ENCODE peak calls at places on chromosomes 12 and 14, in four cellular contexts. K is body of pancreas, R is heart left ventricle, E is HCT116. Y is an unnamed sample.

GRCh38 chr12:30806989-30807694 is 52.4 kb upstream of the CAPRIN2 start:
- ATAC-seq in R (peak), E (peak), K (peak), Y (peak)

GRCh38 chr12:57401165-57401564 is 29.7 kb downstream of the R3HDM2 start:
- ATAC-seq in K (no peak), E (no peak), R (peak), Y (no peak)

GRCh38 chr12:89731064-89731463 is 22.4 kb upstream of the ATP2B1 start:
- ATAC-seq in E (no peak), K (no peak), R (no peak), Y (no peak)

GRCh38 chr12:29043069-29043468 is 106.0 kb upstream of the FAR2 start:
- ATAC-seq in E (no peak), K (no peak), R (no peak), Y (no peak)

GRCh38 chr14:21525571-21525970 is 575 bp downstream of the SALL2 start:
- ATAC-seq in R (no peak), E (no peak), K (peak), Y (peak)

GRCh38 chr12:32273063-32273521 is 126.3 kb upstream of the FGD4 start:
- ATAC-seq in R (no peak), K (no peak), E (no peak), Y (no peak)

GRCh38 chr12:124812356-124812755 is 51.3 kb downstream of the SCARB1 start:
- ATAC-seq in K (no peak), R (no peak), E (no peak), Y (no peak)

GRCh38 chr12:116204169-116204568 is 73.3 kb downstream of the MED13L start:
- ATAC-seq in K (no peak), E (no peak), R (no peak), Y (no peak)

GRCh38 chr12:31714406-31715271 is 14.2 kb downstream of the AMN1 start:
- ATAC-seq in K (no peak), R (no peak), E (no peak), Y (no peak)

GRCh38 chr14:30210630-30211029 is 283.0 kb upstream of the PRKD1 start:
- ATAC-seq in E (no peak), K (no peak), R (no peak), Y (no peak)

DNA sequence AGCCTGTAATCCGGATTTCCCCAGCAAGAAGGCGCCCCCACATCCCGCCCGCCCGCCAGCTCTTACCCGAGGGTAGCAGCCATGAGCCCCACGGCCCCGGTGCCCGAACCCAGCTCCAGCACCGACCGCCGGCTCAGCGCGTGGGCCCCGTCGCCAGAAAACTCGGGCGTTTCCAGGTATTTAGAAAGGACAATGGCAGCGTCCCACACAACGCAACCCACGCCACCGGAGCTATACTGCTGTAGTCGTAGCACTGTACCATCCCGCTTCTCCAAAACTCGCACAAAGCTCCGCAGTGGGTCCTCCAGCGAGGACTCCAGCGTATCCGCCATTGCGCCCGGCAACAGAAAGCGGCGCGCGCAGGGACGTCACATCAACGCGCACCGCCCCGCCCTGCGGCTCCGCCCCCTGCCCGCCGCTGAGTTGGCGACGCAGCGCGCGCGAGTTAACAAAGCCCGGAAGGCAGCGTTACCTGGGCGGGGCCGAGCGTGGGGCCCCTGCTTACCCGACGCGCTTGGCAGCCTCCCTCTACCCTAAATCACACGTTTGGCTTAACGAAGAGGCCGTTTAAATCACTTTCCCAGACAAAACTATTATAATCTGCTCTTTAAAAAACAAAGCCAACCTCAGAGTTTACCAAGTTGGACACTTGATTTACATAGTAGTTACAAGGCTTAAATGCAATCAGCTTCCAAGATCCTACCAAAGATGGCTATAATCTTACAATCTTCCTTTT is at the start of gene VCPKMT:
- ATAC-seq in E (peak), K (peak), R (peak), Y (peak)
- TF ChIP-seq POLR2A in E (peak), K (peak), R (peak), Y (peak)

GRCh38 chr12:6824085-6824800 is 2.6 kb downstream of the GPR162 start:
- ATAC-seq in K (no peak), R (no peak), E (no peak), Y (no peak)

GRCh38 chr12:6824962-6825381 is 3.2 kb upstream of the P3H3 start:
- ATAC-seq in K (no peak), E (no peak), R (no peak), Y (no peak)

GRCh38 chr12:6822461-6823135 is 977 bp downstream of the GPR162 start:
- ATAC-seq in R (no peak), K (no peak), E (no peak), Y (no peak)

GRCh38 chr12:6821674-6822433 is at the start of gene GPR162:
- ATAC-seq in E (peak), K (peak), R (peak), Y (peak)

DNA sequence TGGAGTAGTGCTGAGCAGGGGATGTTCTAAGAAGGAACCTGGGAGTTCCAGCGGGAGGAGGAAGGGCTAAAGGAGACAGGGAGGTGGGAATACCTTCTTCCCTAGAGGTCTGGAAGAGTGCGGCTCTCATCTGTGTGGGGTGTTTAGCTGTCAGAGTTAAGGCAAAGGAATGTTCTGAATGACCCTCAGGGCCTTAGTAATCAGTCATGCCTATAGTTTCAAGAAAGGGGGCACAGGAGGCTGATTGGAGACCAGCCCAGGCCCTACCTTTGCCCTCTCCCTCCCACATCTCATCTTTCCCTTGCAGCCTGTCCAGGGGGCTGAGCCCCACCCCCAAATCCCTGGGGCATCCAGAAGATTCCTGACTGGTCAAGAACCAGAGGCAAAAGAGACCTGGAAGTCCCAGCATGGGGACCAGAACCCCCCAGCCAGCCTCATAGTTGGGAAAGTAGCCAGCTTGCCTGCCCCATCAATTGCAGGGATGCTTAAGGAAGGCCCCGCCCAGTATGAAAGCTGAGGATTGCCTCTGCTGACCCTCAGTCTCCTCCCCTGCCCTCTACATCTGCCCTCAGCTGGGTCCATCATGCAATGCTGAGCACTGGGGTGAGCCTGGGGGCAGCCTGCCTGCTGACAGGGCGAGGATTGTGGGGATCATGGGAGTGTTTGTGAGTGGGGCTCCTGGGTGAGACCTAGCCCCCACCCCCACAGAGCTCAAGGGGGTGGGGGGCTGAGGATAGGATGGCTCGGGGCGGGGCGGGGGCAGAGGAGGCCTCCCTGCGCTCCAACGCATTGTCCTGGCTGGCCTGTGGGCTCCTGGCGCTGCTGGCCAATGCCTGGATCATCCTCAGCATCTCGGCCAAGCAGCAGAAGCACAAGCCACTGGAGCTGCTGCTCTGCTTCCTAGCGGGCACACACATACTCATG is 1.8 kb downstream of the GPR162 start:
- ATAC-seq in R (no peak), E (no peak), K (no peak), Y (no peak)
- H3K4me3 ChIP-seq in R (no peak), E (no peak), K (no peak), Y (no peak)

GRCh38 chr12:6534914-6535696 is 788 bp downstream of the GAPDH start:
- ATAC-seq in R (no peak), K (peak), E (peak), Y (peak)
- TF ChIP-seq POLR2A in R (no peak), K (peak), E (no peak), Y (peak)

GRCh38 chr14:61543946-61544345 is 151.4 kb upstream of the HIF1A start:
- ATAC-seq in E (no peak), R (no peak), K (no peak), Y (no peak)
- H3K4me3 ChIP-seq in E (no peak), R (no peak), K (no peak), Y (no peak)

GRCh38 chr12:101280006-101280505 is at the start of gene UTP20:
- ATAC-seq in R (peak), E (peak), K (peak), Y (peak)
- TF ChIP-seq POLR2A in R (peak), E (peak), K (peak), Y (no peak)

DNA sequence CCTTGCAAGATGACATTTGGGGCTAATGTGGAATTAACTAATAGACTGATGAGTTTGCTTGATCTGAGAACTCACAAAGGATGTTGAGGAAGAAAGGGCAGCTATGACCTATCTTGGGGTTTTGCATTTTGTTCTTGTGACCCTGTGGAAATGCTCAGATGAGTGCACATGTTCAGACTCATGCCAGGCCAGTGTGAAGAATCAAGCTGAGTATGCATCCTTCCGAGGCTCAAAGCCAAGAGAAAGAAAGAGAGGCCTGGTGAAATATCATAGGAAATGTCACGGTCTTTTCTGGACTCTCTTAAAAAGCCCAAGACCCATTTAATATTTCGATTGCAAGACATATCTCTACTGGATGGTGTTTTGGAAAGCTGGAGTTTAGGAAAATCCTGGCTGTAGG is 96.3 kb downstream of the CACNA1C start:
- ATAC-seq in E (no peak), K (no peak), R (no peak), Y (no peak)
- H3K4me3 ChIP-seq in E (no peak), K (no peak), R (no peak), Y (no peak)

DNA sequence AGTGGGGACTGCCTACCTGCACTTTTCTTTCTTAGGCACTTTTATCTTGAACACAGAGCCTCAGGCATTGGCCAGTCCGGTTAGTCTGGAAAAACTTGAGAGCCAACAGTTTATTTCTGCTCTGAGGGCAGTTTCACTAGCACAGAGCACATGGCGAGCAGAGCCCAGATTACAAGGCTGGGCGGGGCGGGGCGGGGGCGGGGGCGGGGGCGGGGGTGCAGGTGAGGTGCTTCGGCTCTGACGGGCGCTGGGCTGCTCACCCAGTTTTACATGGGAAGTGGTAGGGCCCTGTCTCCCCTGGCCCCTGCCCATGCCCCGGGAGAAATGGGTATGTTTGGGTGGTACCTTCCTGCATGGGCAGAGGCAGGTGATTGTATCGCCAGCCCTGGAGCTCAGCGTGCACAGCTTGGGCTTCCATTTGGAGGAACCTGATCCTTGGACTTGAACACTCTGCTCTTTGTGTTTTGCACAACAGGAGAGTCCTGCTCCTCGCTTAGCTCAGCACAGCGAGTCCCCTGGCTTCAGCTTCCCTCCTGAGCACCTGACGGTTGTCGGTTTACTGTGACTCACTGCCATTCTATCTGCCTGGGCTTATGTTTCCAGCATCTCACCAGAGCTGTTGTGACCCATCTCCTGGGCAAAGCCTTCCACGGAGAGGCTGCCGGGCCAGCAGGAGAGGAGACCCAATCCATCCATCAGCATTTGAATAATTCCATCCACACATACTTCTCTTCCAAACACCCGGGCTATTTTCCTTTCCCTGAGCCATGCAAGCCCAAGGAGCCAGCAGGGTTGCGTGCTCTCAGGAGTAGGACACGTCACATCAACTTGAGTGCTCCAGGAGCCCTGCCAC is 108.5 kb downstream of the ARF6 start:
- ATAC-seq in K (peak), E (peak), R (no peak), Y (peak)
- TF ChIP-seq POLR2A in K (no peak), E (peak), R (no peak), Y (no peak)